ENCODE peak calls at places on chromosomes 5 and 9, in five cellular contexts. U, E, P, Y and Q are unnamed samples.

GRCh38 chr5:62475072-62475471 is 62.5 kb downstream of the IPO11 start:
- DNase-seq in P (peak), U (no peak), Y (peak), E (no peak), Q (no peak)

GRCh38 chr5:116771466-116772151 is 197.0 kb upstream of the SEMA6A start:
- DNase-seq in U (no peak), Y (peak), P (no peak), E (no peak), Q (no peak)

GRCh38 chr5:175059687-175060194 is 335.4 kb downstream of the MSX2 start:
- DNase-seq in E (no peak), U (no peak), P (peak), Y (peak), Q (peak)

GRCh38 chr5:176352116-176352878 is 9.3 kb downstream of the KIAA1191 start:
- DNase-seq in E (no peak), Y (no peak), U (no peak), P (no peak), Q (no peak)

GRCh38 chr9:21017092-21017491 is 14.3 kb downstream of the HACD4 start:
- DNase-seq in U (no peak), Y (peak), E (no peak), P (no peak), Q (no peak)

GRCh38 chr9:17131494-17131893 is 3.3 kb upstream of the CNTLN start:
- DNase-seq in Y (no peak), E (no peak), P (no peak), U (no peak), Q (no peak)

GRCh38 chr9:34505370-34506120 is 17.2 kb downstream of the ENHO start:
- DNase-seq in E (no peak), U (no peak), P (no peak), Y (no peak), Q (no peak)

GRCh38 chr5:9009931-9010652 is 535.8 kb downstream of the SEMA5A start:
- DNase-seq in U (no peak), E (no peak), P (no peak), Y (no peak), Q (no peak)

GRCh38 chr5:104998169-104998568 is 1435.6 kb upstream of the NUDT12 start:
- DNase-seq in U (no peak), P (no peak), E (no peak), Y (no peak), Q (no peak)

GRCh38 chr5:164433471-164433870 is 928.1 kb downstream of the MAT2B start:
- DNase-seq in P (no peak), E (no peak), Y (no peak), U (no peak), Q (no peak)

GRCh38 chr5:79229357-79230174 is 6.4 kb upstream of the JMY start:
- DNase-seq in P (no peak), Y (peak), U (no peak), E (no peak), Q (no peak)

GRCh38 chr9:26462213-26462612 is 430.4 kb downstream of the CAAP1 start:
- DNase-seq in E (no peak), Y (peak), U (no peak), P (no peak), Q (no peak)

GRCh38 chr5:124997186-124997893 is 250.9 kb upstream of the ZNF608 start:
- DNase-seq in Y (no peak), U (no peak), P (no peak), E (no peak), Q (no peak)

GRCh38 chr5:69416699-69417098 is 1.8 kb downstream of the MARVELD2 start:
- DNase-seq in U (no peak), P (no peak), Y (no peak), E (no peak), Q (no peak)

GRCh38 chr9:124869466-124869985 is 7.6 kb downstream of the ARPC5L start:
- DNase-seq in U (no peak), P (no peak), Y (no peak), E (no peak), Q (no peak)

GRCh38 chr5:149323235-149324205 is 21.8 kb upstream of the GRPEL2 start:
- DNase-seq in P (no peak), E (no peak), Y (no peak), U (no peak), Q (no peak)

GRCh38 chr5:59436364-59437158 is 457.0 kb downstream of the PDE4D start:
- DNase-seq in P (no peak), U (no peak), Y (no peak), E (no peak), Q (no peak)

GRCh38 chr9:108310202-108310601 is 545.6 kb downstream of the ACTL7B start:
- DNase-seq in Y (no peak), P (no peak), E (no peak), U (no peak), Q (no peak)

GRCh38 chr5:132771559-132771998 is 5.5 kb downstream of the SEPTIN8 start:
- DNase-seq in E (peak), Y (peak), U (no peak), P (peak), Q (peak)

GRCh38 chr9:4530375-4530774 is 40.1 kb downstream of the SLC1A1 start:
- DNase-seq in U (no peak), P (no peak), E (no peak), Y (peak), Q (no peak)

GRCh38 chr5:7755958-7756357 is 95.0 kb downstream of the CFAP90 start:
- DNase-seq in U (no peak), E (no peak), P (no peak), Y (no peak), Q (no peak)

GRCh38 chr9:101191723-101192122 is 163.2 kb downstream of the PLPPR1 start:
- DNase-seq in E (no peak), Y (no peak), P (no peak), U (no peak), Q (no peak)

GRCh38 chr5:147487031-147487750 is 22.7 kb downstream of the DPYSL3 start:
- DNase-seq in E (no peak), P (no peak), U (no peak), Y (no peak), Q (no peak)

GRCh38 chr5:122585111-122585415 is 189.8 kb upstream of the SNX2 start:
- DNase-seq in U (no peak), P (no peak), Y (no peak), E (no peak), Q (no peak)

GRCh38 chr5:56523779-56524178 is 290.6 kb upstream of the ANKRD55 start:
- DNase-seq in U (no peak), E (no peak), P (no peak), Y (no peak), Q (no peak)

GRCh38 chr5:113900831-113901230 is 387.3 kb downstream of the YTHDC2 start:
- DNase-seq in P (no peak), U (no peak), E (no peak), Y (no peak), Q (no peak)

GRCh38 chr5:118857700-118858099 is 130.6 kb downstream of the DTWD2 start:
- DNase-seq in Y (peak), P (no peak), E (no peak), U (no peak), Q (no peak)

GRCh38 chr9:104276709-104277245 is 182.7 kb downstream of the SMC2 start:
- DNase-seq in P (no peak), U (no peak), Y (peak), E (no peak), Q (no peak)

GRCh38 chr9:123087359-123087888 is 54.0 kb downstream of the GPR21 start:
- DNase-seq in E (no peak), U (no peak), P (no peak), Y (no peak), Q (no peak)

GRCh38 chr9:82882133-82882532 is 180.8 kb downstream of the RASEF start:
- DNase-seq in U (no peak), P (no peak), E (no peak), Y (peak), Q (no peak)

GRCh38 chr5:56405116-56405515 is 172.0 kb upstream of the ANKRD55 start:
- DNase-seq in P (no peak), U (no peak), E (no peak), Y (no peak), Q (no peak)

GRCh38 chr5:175878544-175879438 is 7.4 kb downstream of the CPLX2 start:
- DNase-seq in P (no peak), Y (no peak), U (no peak), E (no peak), Q (no peak)

GRCh38 chr9:4366649-4367330 is 66.9 kb upstream of the GLIS3 start:
- DNase-seq in U (no peak), E (no peak), P (no peak), Y (peak), Q (no peak)